ENCODE peak calls at places on chromosomes 16 and 17, in six cellular contexts. B is NCI-H1092; F is OCI-M1; S is ELR; X is activated CD8-positive, alpha-beta T cell treated with anti-CD3 and anti-CD28 coated beads for 36 hours; M is fibroblast of pulmonary artery. H is an unnamed sample.

GRCh38 chr16:1820973-1821290 is 5.7 kb downstream of the HAGH start:
- DNase-seq in S (no peak), B (no peak), X (no peak), M (no peak), F (no peak), H (no peak)

GRCh38 chr16:66372078-66372897 is 5.8 kb downstream of the CDH5 start:
- DNase-seq in F (no peak), M (no peak), S (no peak), B (no peak), X (no peak), H (no peak)

GRCh38 chr17:35981908-35982330 is 622 bp upstream of the CCL16 start:
- DNase-seq in M (no peak), X (peak; percentile 30), F (peak; percentile 24), S (no peak), B (no peak), H (peak; percentile 5)

GRCh38 chr17:7882629-7883028 is 6.0 kb upstream of the CHD3 start:
- DNase-seq in X (no peak), B (no peak), S (no peak), M (no peak), F (no peak), H (no peak)

GRCh38 chr17:77691216-77692085 is 267.1 kb upstream of the TNRC6C start:
- DNase-seq in X (no peak), B (no peak), S (no peak), F (no peak), M (no peak), H (no peak)

GRCh38 chr16:87318158-87318644 is 1.0 kb upstream of the C16orf95 start:
- DNase-seq in B (no peak), X (no peak), M (no peak), F (no peak), S (peak; percentile 52), H (peak; percentile 64)

GRCh38 chr16:5678371-5678770 is 580.8 kb upstream of the EEF2KMT start:
- DNase-seq in F (peak; percentile 11), M (no peak), S (no peak), X (no peak), B (no peak), H (no peak)

GRCh38 chr17:61282377-61282776 is 117.3 kb upstream of the TBX2 start:
- DNase-seq in M (no peak), B (no peak), F (peak; percentile 13), X (no peak), S (no peak), H (no peak)

GRCh38 chr17:7020894-7021664 is 1.8 kb upstream of the BCL6B start:
- DNase-seq in S (no peak), M (no peak), F (peak; percentile 47), X (no peak), B (no peak), H (no peak)

GRCh38 chr17:59804910-59805381 is 87.8 kb downstream of the TUBD1 start:
- DNase-seq in F (peak; percentile 85), S (no peak), X (no peak), M (peak; percentile 52), B (no peak), H (peak; percentile 36)

GRCh38 chr17:78602246-78602645 is 25.1 kb upstream of the DNAH17 start:
- DNase-seq in M (no peak), X (no peak), F (no peak), S (no peak), B (no peak), H (no peak)

GRCh38 chr16:57985204-57986121 is 14.5 kb upstream of the CNGB1 start:
- DNase-seq in F (no peak), M (no peak), B (no peak), X (no peak), S (peak; percentile 28), H (no peak)

GRCh38 chr16:56357765-56358322 is 67.5 kb downstream of the AMFR start:
- DNase-seq in B (no peak), F (no peak), X (no peak), M (no peak), S (no peak), H (no peak)

GRCh38 chr17:38450699-38451029 is 22.4 kb downstream of the ARHGAP23 start:
- DNase-seq in M (no peak), F (no peak), S (no peak), B (no peak), X (no peak), H (no peak)

GRCh38 chr16:46562979-46563378 is 58.2 kb downstream of the SHCBP1 start:
- DNase-seq in X (no peak), F (no peak), S (no peak), B (no peak), M (no peak), H (no peak)

GRCh38 chr16:88523381-88524159 is 46.6 kb upstream of the ZC3H18 start:
- DNase-seq in S (no peak), F (no peak), X (no peak), M (no peak), B (no peak), H (peak; percentile 78)

GRCh38 chr17:50681260-50682200 is 26.2 kb downstream of the ANKRD40 start:
- DNase-seq in M (peak; percentile 87), S (peak; percentile 93), F (peak; percentile 58), B (peak; percentile 52), X (no peak), H (peak; percentile 40)

GRCh38 chr16:50268352-50268751 is 2.0 kb downstream of the ADCY7 start:
- DNase-seq in F (no peak), X (peak; percentile 40), S (no peak), B (no peak), M (no peak), H (peak; percentile 60)

GRCh38 chr16:46884513-46885293 is 541 bp downstream of the GPT2 start:
- DNase-seq in F (no peak), M (no peak), S (peak; percentile 26), X (peak; percentile 33), B (no peak), H (peak; percentile 35)

GRCh38 chr16:12661656-12662172 is 142.0 kb downstream of the CPPED1 start:
- DNase-seq in B (no peak), F (peak; percentile 47), M (peak; percentile 53), X (peak; percentile 28), S (peak; percentile 39), H (peak; percentile 52)

GRCh38 chr17:60862482-60862881 is 184.8 kb downstream of the BCAS3 start:
- DNase-seq in B (no peak), S (no peak), X (no peak), M (no peak), F (no peak), H (no peak)

GRCh38 chr16:69503244-69503643 is 62.5 kb upstream of the NFAT5 start:
- DNase-seq in F (no peak), X (no peak), B (no peak), S (no peak), M (no peak), H (no peak)

GRCh38 chr16:69182730-69183416 is 4.1 kb upstream of the SNTB2 start:
- DNase-seq in M (no peak), X (no peak), S (no peak), F (no peak), B (peak; percentile 17), H (no peak)

GRCh38 chr17:72185571-72185970 is 64.8 kb downstream of the SOX9 start:
- DNase-seq in S (no peak), X (no peak), B (no peak), F (no peak), M (peak; percentile 56), H (no peak)

GRCh38 chr16:86568677-86569623 is 2.3 kb downstream of the FOXC2 start:
- DNase-seq in S (no peak), B (no peak), X (no peak), M (no peak), F (no peak), H (no peak)

GRCh38 chr17:62791235-62792121 is 16.6 kb downstream of the MARCHF10 start:
- DNase-seq in S (peak; percentile 94), M (peak; percentile 80), F (peak; percentile 22), X (no peak), B (no peak), H (no peak)

GRCh38 chr17:79005063-79005861 is 4.3 kb downstream of the CANT1 start:
- DNase-seq in F (no peak), M (no peak), S (no peak), X (peak; percentile 32), B (no peak), H (no peak)

GRCh38 chr16:68436581-68436980 is 11.7 kb downstream of the SMPD3 start:
- DNase-seq in M (no peak), X (peak; percentile 35), B (no peak), F (peak; percentile 43), S (peak; percentile 22), H (peak; percentile 56)

GRCh38 chr16:10181196-10182162 is 749 bp downstream of the GRIN2A start:
- DNase-seq in F (no peak), X (peak; percentile 49), M (peak; percentile 54), S (peak; percentile 68), B (no peak), H (peak; percentile 65)

GRCh38 chr16:53768167-53768566 is 64.2 kb downstream of the FTO start:
- DNase-seq in M (peak; percentile 42), X (no peak), F (peak; percentile 2), S (peak; percentile 39), B (no peak), H (no peak)

H was measured in erythroblast.